ENCODE peak calls at places on chromosomes 1 and 21, in eight cellular contexts. B is brain microvascular endothelial cell; L is activated CD8-positive, alpha-beta memory T cell treated with anti-CD3 and anti-CD28 coated beads for 24 hours; T is GM04503; Y is aorta; V is pulmonary artery endothelial cell; G is neuronal stem cell; F is effector memory CD8-positive, alpha-beta T cell. U is an unnamed sample.

GRCh38 chr1:234957330-234958065 is 171.1 kb downstream of the TOMM20 start:
- DNase-seq in B (no peak), G (peak), T (no peak), L (peak), Y (no peak), F (no peak), V (no peak), U (peak)

GRCh38 chr1:164668451-164668850 is 109.5 kb downstream of the PBX1 start:
- DNase-seq in F (no peak), T (no peak), L (no peak), Y (no peak), G (no peak), B (no peak), V (no peak), U (no peak)

GRCh38 chr1:119101563-119101962 is 38.9 kb downstream of the WARS2 start:
- DNase-seq in F (no peak), G (no peak), V (no peak), L (no peak), T (peak), B (peak), Y (no peak), U (peak)

GRCh38 chr1:24201941-24202440 is 14.9 kb upstream of the IFNLR1 start:
- DNase-seq in V (peak), Y (peak), T (peak), B (peak), G (peak), L (peak), F (peak), U (peak)

GRCh38 chr1:9892563-9893528 is 17.2 kb downstream of the CTNNBIP1 start:
- DNase-seq in V (no peak), L (no peak), F (no peak), Y (peak), T (peak), G (no peak), B (peak), U (peak)

GRCh38 chr1:187306671-187307415 is 478.1 kb downstream of the PLA2G4A start:
- DNase-seq in B (no peak), F (no peak), L (no peak), G (no peak), T (no peak), V (no peak), Y (no peak), U (no peak)

GRCh38 chr1:203038891-203039608 is 12.8 kb downstream of the PPFIA4 start:
- DNase-seq in Y (peak), G (peak), V (no peak), T (peak), F (peak), B (peak), L (peak), U (peak)

GRCh38 chr1:47853059-47853458 is 144.1 kb downstream of the TRABD2B start:
- DNase-seq in G (no peak), V (no peak), T (no peak), B (no peak), L (no peak), F (no peak), Y (no peak), U (no peak)

GRCh38 chr1:32336963-32337675 is 1.1 kb upstream of the MARCKSL1 start:
- DNase-seq in V (no peak), L (peak), G (no peak), T (no peak), B (no peak), F (peak), Y (peak), U (peak)

GRCh38 chr1:94265011-94265422 is 27.6 kb upstream of the ARHGAP29 start:
- DNase-seq in B (no peak), Y (no peak), T (no peak), G (no peak), V (peak), L (no peak), F (no peak), U (no peak)

GRCh38 chr1:62337535-62337784 is 18.2 kb upstream of the KANK4 start:
- DNase-seq in V (no peak), B (no peak), T (no peak), F (no peak), G (peak), L (no peak), Y (no peak), U (no peak)

GRCh38 chr1:178031856-178032320 is 62.0 kb upstream of the RASAL2 start:
- DNase-seq in G (peak), B (peak), L (no peak), F (no peak), V (peak), T (peak), Y (peak), U (peak)

GRCh38 chr21:35932232-35932911 is 128.0 kb downstream of the SETD4 start:
- DNase-seq in B (peak), Y (peak), G (no peak), V (peak), F (no peak), L (no peak), T (peak), U (peak)

GRCh38 chr1:244239261-244239770 is 188.2 kb downstream of the ZBTB18 start:
- DNase-seq in V (no peak), G (no peak), L (no peak), B (no peak), F (no peak), T (peak), Y (no peak), U (no peak)

GRCh38 chr1:201304126-201304525 is 20.8 kb downstream of the PKP1 start:
- DNase-seq in F (no peak), V (no peak), T (no peak), Y (no peak), L (no peak), B (no peak), G (no peak), U (no peak)

GRCh38 chr1:152954436-152954835 is 7.4 kb downstream of the SPRR5 start:
- DNase-seq in L (no peak), T (no peak), B (no peak), Y (no peak), G (no peak), F (no peak), V (no peak), U (no peak)

GRCh38 chr1:8463144-8463927 is 145.4 kb downstream of the SLC45A1 start:
- DNase-seq in B (peak), F (no peak), G (no peak), T (no peak), Y (no peak), V (peak), L (peak), U (peak)

GRCh38 chr1:61192666-61193325 is 110.4 kb downstream of the NFIA start:
- DNase-seq in V (no peak), G (no peak), T (no peak), F (no peak), Y (no peak), L (no peak), B (no peak), U (no peak)

GRCh38 chr1:111227875-111228747 is 598 bp downstream of the CHI3L2 start:
- DNase-seq in B (peak), V (no peak), F (no peak), L (no peak), Y (no peak), T (peak), G (no peak), U (peak)

GRCh38 chr1:242147096-242147976 is 148.4 kb upstream of the MAP1LC3C start:
- DNase-seq in B (peak), T (no peak), F (no peak), V (no peak), L (no peak), Y (no peak), G (no peak), U (no peak)

GRCh38 chr1:28129150-28129549 is 40.7 kb upstream of the EYA3 start:
- DNase-seq in T (peak), V (no peak), L (no peak), Y (no peak), B (peak), G (no peak), F (no peak), U (peak)

U was measured in AG08396.